ENCODE peak calls at places on chromosomes 11 and 22, in five cellular contexts. R is HCT116, P is K562, V is GM12878, C is H1. H is an unnamed sample.
A peak's percentile ranks its signal among the peaks of the same experiment; 100 is the strongest.

GRCh38 chr11:124538019-124538418 is 5.4 kb downstream of the OR8B12 start:
- DNase-seq in R (no peak), P (peak; percentile 20), V (no peak), C (no peak), H (no peak)

GRCh38 chr22:39618996-39619530 is 48.5 kb downstream of the CACNA1I start:
- DNase-seq in R (no peak), P (no peak), V (no peak), C (no peak), H (no peak)

GRCh38 chr11:70324354-70325115 is 54.0 kb downstream of the PPFIA1 start:
- DNase-seq in R (no peak), P (no peak), V (peak; percentile 33), C (no peak), H (no peak)

GRCh38 chr11:7251836-7252682 is at the start of gene SYT9:
- DNase-seq in R (no peak), P (peak; percentile 24), V (no peak), C (peak; percentile 43), H (no peak)

GRCh38 chr11:40514124-40514523 is 945.3 kb downstream of the LRRC4C start:
- DNase-seq in R (no peak), P (no peak), V (no peak), C (no peak), H (no peak)

GRCh38 chr11:120759046-120759445 is 247.5 kb downstream of the GRIK4 start:
- DNase-seq in R (no peak), P (no peak), V (no peak), C (no peak), H (no peak)

GRCh38 chr11:22668005-22668796 is 1.8 kb downstream of the GAS2 start:
- DNase-seq in R (no peak), P (no peak), V (no peak), C (no peak), H (no peak)

GRCh38 chr11:83070878-83071640 is 638 bp downstream of the RAB30 start:
- DNase-seq in R (no peak), P (no peak), V (no peak), C (no peak), H (no peak)

GRCh38 chr22:37906364-37907008 is 389 bp downstream of the MICALL1 start:
- DNase-seq in R (no peak), P (peak; percentile 74), V (no peak), C (no peak), H (no peak)

GRCh38 chr11:75566763-75567279 is 4.8 kb downstream of the SERPINH1 start:
- DNase-seq in R (no peak), P (no peak), V (no peak), C (no peak), H (no peak)

GRCh38 chr11:45982656-45983470 is 60.4 kb downstream of the LARGE2 start:
- DNase-seq in R (peak; percentile 13), P (peak; percentile 79), V (no peak), C (peak; percentile 84), H (no peak)

GRCh38 chr11:3001496-3001895 is 9.4 kb upstream of the NAP1L4 start:
- DNase-seq in R (no peak), P (no peak), V (no peak), C (no peak), H (no peak)

GRCh38 chr22:19576460-19577421 is 52.5 kb upstream of the CLDN5 start:
- DNase-seq in R (no peak), P (peak; percentile 91), V (no peak), C (no peak), H (no peak)

GRCh38 chr22:26564181-26564580 is 25.8 kb downstream of the TPST2 start:
- DNase-seq in R (no peak), P (no peak), V (no peak), C (no peak), H (no peak)

GRCh38 chr11:86380295-86380694 is 5.6 kb downstream of the CCDC81 start:
- DNase-seq in R (no peak), P (no peak), V (no peak), C (no peak), H (no peak)

GRCh38 chr11:108559340-108559739 is 34.2 kb downstream of the EXPH5 start:
- DNase-seq in R (no peak), P (no peak), V (no peak), C (no peak), H (no peak)

GRCh38 chr11:108009497-108010360 is 1.0 kb downstream of the CUL5 start:
- DNase-seq in R (no peak), P (peak; percentile 23), V (no peak), C (no peak), H (peak; percentile 16)

GRCh38 chr22:28002181-28002700 is 83.2 kb upstream of the PITPNB start:
- DNase-seq in R (no peak), P (no peak), V (no peak), C (no peak), H (no peak)

GRCh38 chr11:119376197-119376847 is 5.2 kb downstream of the USP2 start:
- DNase-seq in R (no peak), P (no peak), V (no peak), C (no peak), H (peak; percentile 88)

GRCh38 chr22:40024201-40025061 is 29.7 kb downstream of the FAM83F start:
- DNase-seq in R (peak; percentile 24), P (peak; percentile 81), V (no peak), C (no peak), H (peak; percentile 54)

GRCh38 chr11:61791737-61792309 is 576 bp downstream of the TMEM258 start:
- DNase-seq in R (peak; percentile 63), P (peak; percentile 58), V (no peak), C (no peak), H (peak; percentile 83)

GRCh38 chr11:134835561-134835960 is 423.5 kb upstream of the B3GAT1 start:
- DNase-seq in R (no peak), P (no peak), V (no peak), C (no peak), H (no peak)

GRCh38 chr11:58394195-58394594 is 12.5 kb downstream of the OR5B3 start:
- DNase-seq in R (no peak), P (no peak), V (no peak), C (no peak), H (peak; percentile 62)

GRCh38 chr11:121769191-121769590 is 316.4 kb upstream of the SORL1-AS1 start:
- DNase-seq in R (no peak), P (no peak), V (no peak), C (no peak), H (no peak)

GRCh38 chr11:112539741-112540140 is 279.1 kb upstream of the PLET1 start:
- DNase-seq in R (no peak), P (no peak), V (no peak), C (no peak), H (no peak)

GRCh38 chr11:66289548-66290331 is 797 bp upstream of the YIF1A start:
- DNase-seq in R (no peak), P (peak; percentile 82), V (peak; percentile 45), C (no peak), H (no peak)

DNA sequence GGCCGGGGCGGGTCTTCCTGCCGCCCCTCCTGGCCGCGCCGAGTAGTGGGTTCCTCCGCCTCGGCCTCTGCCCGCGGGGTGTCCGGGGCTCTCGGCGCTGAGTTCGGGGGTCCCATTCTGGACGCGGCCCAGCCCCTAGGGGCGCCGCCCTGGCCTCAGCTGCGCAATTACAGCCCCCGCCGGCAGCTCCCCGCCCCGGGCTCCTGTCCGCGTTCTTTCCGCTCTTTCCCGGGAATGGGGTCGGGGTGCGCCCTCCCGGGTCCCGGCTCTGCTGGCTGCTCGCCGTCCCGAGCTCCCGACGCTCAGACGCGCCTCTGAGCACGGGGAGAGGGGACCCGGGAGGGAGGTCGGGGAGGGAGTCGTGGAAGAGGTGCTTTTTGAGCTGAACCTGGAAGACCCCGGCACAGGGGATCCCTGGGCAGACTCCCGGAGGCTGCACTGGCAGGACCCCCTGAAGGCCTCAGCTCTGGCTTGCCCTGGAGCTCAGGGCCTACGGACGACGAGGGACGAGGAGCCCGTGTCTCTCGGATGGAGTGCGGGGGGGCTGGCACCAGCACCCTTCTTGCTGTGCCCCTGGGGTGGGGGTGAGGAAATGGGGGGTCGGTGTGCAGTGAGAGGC is 543 bp downstream of the TSPAN4 start:
- DNase-seq in R (no peak), P (peak; percentile 59), V (no peak), C (no peak), H (no peak)
- TF ChIP-seq SIN3A in R (no peak), P (no peak), V (no peak), C (no peak), H (no peak)

GRCh38 chr22:45425531-45426265 is 12.2 kb downstream of the RIBC2 start:
- DNase-seq in R (no peak), P (no peak), V (no peak), C (no peak), H (no peak)
- TF ChIP-seq POLR2A in R (no peak), P (no peak), V (no peak), C (no peak), H (no peak)

GRCh38 chr11:26971961-26972360 is 22.0 kb upstream of the FIBIN start:
- DNase-seq in R (no peak), P (no peak), V (no peak), C (no peak), H (no peak)
- TF ChIP-seq SIN3A in R (no peak), P (no peak), V (no peak), C (no peak), H (no peak)

GRCh38 chr11:9662273-9662672 is 1.6 kb upstream of the SWAP70 start:
- DNase-seq in R (no peak), P (no peak), V (no peak), C (no peak), H (no peak)

GRCh38 chr11:9664276-9665171 is 647 bp downstream of the SWAP70 start:
- DNase-seq in R (no peak), P (no peak), V (no peak), C (no peak), H (peak; percentile 29)

GRCh38 chr11:9660886-9661285 is 3.0 kb upstream of the SWAP70 start:
- DNase-seq in R (no peak), P (no peak), V (no peak), C (no peak), H (no peak)

GRCh38 chr11:9665749-9666148 is 1.9 kb downstream of the SWAP70 start:
- DNase-seq in R (no peak), P (no peak), V (no peak), C (no peak), H (no peak)

DNA sequence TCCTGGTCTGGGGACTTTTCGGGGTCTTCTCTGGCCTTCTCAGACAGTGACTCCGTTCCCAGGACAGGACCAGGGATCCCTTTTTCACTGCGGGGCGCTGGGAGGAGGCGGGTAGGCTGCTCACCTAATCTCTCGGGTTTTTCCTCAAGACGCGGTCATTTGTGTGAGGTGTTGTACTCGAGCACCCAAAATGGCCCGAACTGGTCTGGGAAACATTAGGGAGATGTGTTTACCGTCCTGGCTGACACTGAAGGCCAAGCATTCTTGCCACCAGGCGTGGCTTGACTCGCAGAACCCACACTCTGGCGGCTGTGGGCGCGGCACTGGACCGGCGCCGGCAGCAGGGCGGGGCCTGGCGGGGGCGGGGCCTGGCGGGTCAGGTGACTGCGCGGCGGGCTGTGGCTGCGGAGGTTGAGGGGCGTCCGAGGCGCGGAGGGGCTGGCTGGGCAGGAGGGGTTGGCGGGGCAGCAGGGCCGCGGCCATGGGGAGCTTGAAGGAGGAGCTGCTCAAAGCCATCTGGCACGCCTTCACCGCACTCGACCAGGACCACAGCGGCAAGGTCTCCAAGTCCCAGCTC is at the start of gene SWAP70:
- DNase-seq in R (peak; percentile 60), P (peak; percentile 69), V (no peak), C (peak; percentile 63), H (peak; percentile 81)
- TF ChIP-seq POLR2A in R (peak; percentile 35), P (no peak), V (peak; percentile 88), C (no peak), H (peak; percentile 75)

GRCh38 chr11:117824571-117825537 is at the start of gene FXYD2:
- DNase-seq in R (no peak), P (no peak), V (no peak), C (no peak), H (no peak)
- TF ChIP-seq SIN3A in R (no peak), P (no peak), V (no peak), C (no peak), H (no peak)